ENCODE peak calls at places on chromosomes 3 and 15, in five cellular contexts. N is H1, L is tibial nerve, U is stomach, A is A549. S is an unnamed sample.

GRCh38 chr3:114454592-114455251 is 160.9 kb downstream of the TIGIT start:
- DNase-seq in N (no peak), U (no peak), A (no peak), L (peak; percentile 10), S (no peak)

GRCh38 chr3:188792788-188793187 is 379.0 kb upstream of the TPRG1 start:
- DNase-seq in N (peak; percentile 53), U (no peak), L (no peak), A (no peak), S (no peak)

GRCh38 chr3:124263168-124263567 is 271.2 kb upstream of the ROPN1 start:
- DNase-seq in A (peak; percentile 78), L (no peak), N (no peak), U (no peak), S (peak; percentile 26)

GRCh38 chr3:11668243-11669232 is 24.8 kb upstream of the VGLL4 start:
- DNase-seq in L (no peak), U (no peak), A (no peak), N (peak; percentile 28), S (no peak)

GRCh38 chr3:32712506-32713055 is 27.6 kb downstream of the CNOT10 start:
- DNase-seq in U (no peak), A (no peak), N (no peak), L (no peak), S (no peak)

GRCh38 chr3:188974856-188975611 is 196.7 kb upstream of the TPRG1 start:
- DNase-seq in U (no peak), A (no peak), N (no peak), L (no peak), S (no peak)

GRCh38 chr15:73919706-73920105 is 6.6 kb upstream of the LOXL1 start:
- DNase-seq in L (no peak), A (no peak), N (no peak), U (no peak), S (no peak)

GRCh38 chr3:79367803-79368202 is 400.0 kb downstream of the ROBO1 start:
- DNase-seq in A (no peak), N (no peak), L (no peak), U (no peak), S (no peak)

GRCh38 chr15:71687902-71688508 is 122.3 kb upstream of the NR2E3 start:
- DNase-seq in L (no peak), N (no peak), A (no peak), U (no peak), S (no peak)

GRCh38 chr15:66774001-66774814 is 72.2 kb downstream of the SMAD6 start:
- DNase-seq in L (peak; percentile 89), U (peak; percentile 92), N (peak; percentile 95), A (peak; percentile 89), S (peak; percentile 88)

GRCh38 chr3:197197334-197197733 is 101.1 kb downstream of the DLG1 start:
- DNase-seq in L (no peak), A (no peak), U (no peak), N (no peak), S (no peak)

GRCh38 chr15:40330368-40330836 is 6.9 kb downstream of the INAFM2 start:
- DNase-seq in N (no peak), L (no peak), A (no peak), U (no peak), S (peak; percentile 96)

GRCh38 chr3:110752307-110752706 is 319.3 kb upstream of the NECTIN3 start:
- DNase-seq in L (no peak), A (no peak), N (no peak), U (no peak), S (no peak)

GRCh38 chr3:3288288-3288687 is 108.8 kb upstream of the CRBN start:
- DNase-seq in N (no peak), L (no peak), U (no peak), A (no peak), S (no peak)

GRCh38 chr3:133213942-133214341 is 175.8 kb downstream of the TMEM108 start:
- DNase-seq in U (no peak), A (no peak), L (no peak), N (no peak), S (peak; percentile 47)

GRCh38 chr15:81069909-81070308 is 64.2 kb upstream of the CFAP161 start:
- DNase-seq in L (no peak), N (peak; percentile 31), A (no peak), U (no peak), S (no peak)

GRCh38 chr3:141840737-141841544 is 35.5 kb upstream of the ATP1B3 start:
- DNase-seq in A (no peak), N (no peak), L (no peak), U (no peak), S (no peak)

GRCh38 chr3:23885210-23885609 is 31.6 kb downstream of the NKIRAS1 start:
- DNase-seq in U (no peak), A (no peak), L (no peak), N (no peak), S (no peak)

GRCh38 chr3:106425021-106425420 is 556.2 kb upstream of the CBLB start:
- DNase-seq in U (no peak), L (no peak), N (no peak), A (no peak), S (no peak)

GRCh38 chr15:96054606-96055005 is 275.9 kb upstream of the NR2F2 start:
- DNase-seq in L (no peak), A (no peak), U (no peak), N (no peak), S (no peak)

GRCh38 chr3:17115186-17115585 is 230.4 kb downstream of the PLCL2 start:
- DNase-seq in U (no peak), N (peak; percentile 26), A (no peak), L (no peak), S (no peak)

GRCh38 chr3:124467980-124468902 is 262.0 kb upstream of the UMPS start:
- DNase-seq in N (peak; percentile 84), L (peak; percentile 10), U (peak; percentile 48), A (peak; percentile 44), S (peak; percentile 29)

GRCh38 chr15:39889601-39890000 is 30.5 kb downstream of the GPR176 start:
- DNase-seq in A (no peak), U (no peak), L (no peak), N (no peak), S (no peak)

GRCh38 chr3:123365450-123366143 is 83.3 kb downstream of the ADCY5 start:
- DNase-seq in A (peak; percentile 42), N (no peak), U (no peak), L (no peak), S (no peak)

GRCh38 chr15:29774900-29775299 is 47.4 kb downstream of the TJP1 start:
- DNase-seq in L (no peak), A (peak; percentile 87), U (no peak), N (no peak), S (no peak)

GRCh38 chr3:5082658-5083030 is 39.4 kb upstream of the ARL8B start:
- DNase-seq in A (no peak), U (no peak), L (no peak), N (no peak), S (no peak)

GRCh38 chr3:133487920-133488540 is 85.5 kb upstream of the CDV3 start:
- DNase-seq in L (peak; percentile 48), N (no peak), A (peak; percentile 15), U (no peak), S (peak; percentile 44)

GRCh38 chr15:69467636-69468035 is 15.0 kb downstream of the RPLP1 start:
- DNase-seq in A (no peak), N (peak; percentile 31), U (peak; percentile 81), L (no peak), S (peak; percentile 63)

GRCh38 chr3:34106879-34107278 is 308.4 kb downstream of the PDCD6IP start:
- DNase-seq in A (peak; percentile 27), L (no peak), U (peak; percentile 43), N (peak; percentile 73), S (peak; percentile 51)

GRCh38 chr15:99616773-99617342 is 51.1 kb downstream of the MEF2A start:
- DNase-seq in N (no peak), U (no peak), A (no peak), L (no peak), S (no peak)

GRCh38 chr15:49116108-49116507 is 39.3 kb downstream of the COPS2 start:
- DNase-seq in L (no peak), N (no peak), A (no peak), U (no peak), S (no peak)

DNA sequence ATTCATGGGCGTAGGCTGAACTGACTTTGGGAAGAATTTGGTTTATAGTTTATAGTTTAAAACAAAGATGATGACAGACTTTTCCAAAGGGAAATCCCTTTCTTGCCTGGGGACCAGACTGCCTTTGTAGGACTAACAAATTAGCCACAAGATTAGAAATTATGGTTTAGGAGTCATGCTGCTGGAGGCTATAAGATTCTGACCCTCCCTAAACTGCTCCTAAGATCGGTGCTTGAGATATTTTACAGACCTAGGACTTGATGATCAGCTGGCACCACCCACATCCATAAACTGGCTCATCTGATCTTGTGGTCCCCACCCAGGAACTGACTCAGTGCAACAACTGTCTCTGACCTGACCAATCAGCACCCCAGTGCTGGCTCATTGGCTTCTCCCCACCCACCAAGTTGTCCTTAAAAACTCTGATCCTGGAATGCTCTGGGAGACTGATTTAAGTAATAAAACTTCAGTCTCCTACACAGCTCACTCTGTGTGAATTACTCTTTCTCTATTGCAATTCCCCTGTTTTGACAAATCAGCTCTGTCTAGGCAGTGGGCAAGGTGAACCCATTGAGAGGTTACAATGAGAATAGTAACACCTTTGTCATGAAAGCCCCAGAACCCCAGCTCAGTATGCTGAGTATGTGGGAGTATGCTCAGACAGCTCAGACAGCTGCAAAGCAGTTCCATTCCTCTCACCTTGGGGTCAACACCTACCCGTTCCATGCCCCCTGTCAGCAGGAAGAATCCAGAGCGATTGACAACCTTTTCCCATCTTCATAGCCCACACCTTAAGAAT is 51.6 kb upstream of the C15orf39 start:
- DNase-seq in A (peak; percentile 79), N (no peak), L (no peak), U (no peak), S (no peak)
- TF ChIP-seq EP300 in A (no peak), N (no peak), L (no peak), U (no peak), S (no peak)

GRCh38 chr3:129015388-129016105 is 14.4 kb downstream of the EFCC1 start:
- DNase-seq in U (no peak), A (no peak), L (no peak), N (no peak), S (peak; percentile 69)
- H3K4me3 ChIP-seq in U (no peak overlapping the region), A (no peak overlapping the region), L (no peak overlapping the region), N (no peak overlapping the region), S (no peak overlapping the region)

DNA sequence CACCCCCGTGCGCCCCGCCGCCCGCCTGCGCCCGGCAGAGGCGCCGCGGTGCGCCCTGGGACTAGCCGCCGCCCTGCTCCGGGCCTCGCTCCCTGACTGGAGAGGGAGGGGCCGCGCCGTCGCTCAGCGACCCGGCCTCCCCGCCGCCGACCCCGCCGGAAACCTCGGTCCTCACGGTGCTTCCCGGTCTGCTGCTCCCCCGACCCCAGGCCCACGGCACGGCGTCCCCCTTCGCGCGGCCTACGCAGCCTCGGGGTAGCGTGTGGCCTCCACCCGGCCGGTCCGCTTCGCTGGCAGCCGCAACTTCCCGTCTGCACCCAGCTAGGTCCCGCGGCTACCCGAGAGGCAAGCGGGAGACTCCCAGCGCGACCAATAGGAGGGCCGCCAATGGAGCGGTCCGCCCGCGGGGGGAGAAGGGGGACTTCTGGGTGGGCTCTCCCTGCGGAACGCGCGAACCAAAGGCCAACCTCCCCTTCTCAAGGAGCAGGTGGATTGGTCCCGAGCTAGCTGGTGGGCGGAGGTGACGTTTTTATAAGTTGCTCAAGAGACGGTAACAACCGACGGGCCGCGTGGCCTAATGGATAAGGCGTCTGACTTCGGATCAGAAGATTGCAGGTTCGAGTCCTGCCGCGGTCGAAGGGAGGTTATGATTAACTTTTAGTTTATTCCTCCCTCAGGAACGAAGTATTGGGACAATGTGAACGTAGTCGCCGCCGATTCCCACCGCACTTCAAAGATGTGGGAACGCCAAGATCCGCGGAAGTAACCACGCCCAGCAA is at the start of gene POLG:
- DNase-seq in U (peak; percentile 97), L (peak; percentile 99), N (peak; percentile 99), A (peak; percentile 100), S (peak; percentile 98)
- TF ChIP-seq EP300 in U (no peak), L (peak; percentile 86), N (peak; percentile 100), A (no peak), S (no peak)

GRCh38 chr3:146247906-146248305 is 3.0 kb downstream of the PLSCR4 start:
- DNase-seq in A (no peak), L (no peak), N (no peak), U (no peak), S (no peak)
- H3K4me3 ChIP-seq in A (no peak overlapping the region), L (no peak overlapping the region), N (no peak overlapping the region), U (no peak overlapping the region), S (peak overlapping the region; percentile 1)

S was measured in upper lobe of left lung.